ENCODE peak calls at places on chromosomes 13 and 19, in nine cellular contexts. Y is epithelial cell of prostate; A is central memory CD8-positive, alpha-beta T cell; J is kidney tubule cell; X is fibroblast of villous mesenchyme; K is choroid plexus epithelial cell; E is T-helper 2 cell; V is ELF-1; S is PC-9. Z is an unnamed sample.

GRCh38 chr19:399370-399769 is 9.6 kb downstream of the C2CD4C start:
- DNase-seq in J (no peak), A (no peak), E (no peak), K (no peak), S (no peak), Y (no peak), V (no peak), X (no peak), Z (no peak)

GRCh38 chr19:40945645-40946044 is 45.4 kb upstream of the CYP2B6 start:
- DNase-seq in K (no peak), X (no peak), J (no peak), V (no peak), E (no peak), Y (no peak), S (no peak), A (no peak), Z (no peak)

GRCh38 chr19:15337202-15337601 is 4.9 kb upstream of the BRD4 start:
- DNase-seq in X (peak; percentile 64), J (peak; percentile 48), Y (no peak), V (no peak), S (no peak), K (peak; percentile 64), A (no peak), E (no peak), Z (no peak)

GRCh38 chr19:23817519-23817918 is 58.8 kb upstream of the ZNF681 start:
- DNase-seq in Y (no peak), J (peak; percentile 57), K (peak; percentile 66), S (no peak), E (peak; percentile 53), X (peak; percentile 56), V (peak; percentile 47), A (no peak), Z (peak; percentile 77)

GRCh38 chr13:41224113-41225110 is 30.0 kb upstream of the KBTBD7 start:
- DNase-seq in S (no peak), K (peak; percentile 79), X (peak; percentile 53), Y (no peak), A (no peak), E (no peak), J (peak; percentile 78), V (no peak), Z (no peak)

GRCh38 chr19:47719047-47719885 is 6.0 kb downstream of the EHD2 start:
- DNase-seq in V (peak; percentile 82), J (peak; percentile 90), A (no peak), K (peak; percentile 97), S (no peak), X (peak; percentile 99), E (no peak), Y (peak; percentile 91), Z (no peak)

GRCh38 chr19:869245-870177 is 10.0 kb downstream of the CFD start:
- DNase-seq in V (peak; percentile 76), E (no peak), A (no peak), Y (peak; percentile 20), K (peak; percentile 96), S (peak; percentile 86), X (peak; percentile 97), J (peak; percentile 62), Z (peak; percentile 61)

GRCh38 chr13:20359335-20359734 is 127.2 kb upstream of the GJB6 start:
- DNase-seq in S (peak; percentile 95), J (peak; percentile 98), V (no peak), A (no peak), Y (peak; percentile 99), X (peak; percentile 95), E (peak; percentile 65), K (peak; percentile 95), Z (no peak)

GRCh38 chr19:46722421-46723022 is 5.6 kb upstream of the PRKD2 start:
- DNase-seq in E (no peak), V (no peak), X (no peak), S (no peak), A (no peak), J (no peak), Y (no peak), K (no peak), Z (no peak)

GRCh38 chr19:14695471-14695870 is 5.6 kb downstream of the ZNF333 start:
- DNase-seq in S (no peak), K (no peak), X (no peak), E (no peak), A (no peak), Y (no peak), J (no peak), V (no peak), Z (no peak)

GRCh38 chr13:23794267-23795161 is 94.7 kb downstream of the MIPEP start:
- DNase-seq in E (peak; percentile 82), X (peak; percentile 84), V (no peak), J (peak; percentile 52), Y (no peak), K (peak; percentile 66), S (peak; percentile 69), A (no peak), Z (no peak)

Z was measured in mesendoderm.